ENCODE peak calls at places on chromosomes 11 and 22, in six cellular contexts. One of them, this sample, is unnamed.

GRCh38 chr11:35256296-35256695 is 117.3 kb downstream of the CD44 start:
- DNase-seq in keratinocyte: no peak
- DNase-seq in heart left ventricle: no peak
- DNase-seq in T-helper 1 cell: no peak
- DNase-seq in head of caudate nucleus: no peak
- DNase-seq in naive thymus-derived CD8-positive, alpha-beta T cell: no peak
- DNase-seq in this sample: no peak

GRCh38 chr11:27861706-27862430 is 161.6 kb upstream of the BDNF start:
- DNase-seq in keratinocyte: peak; percentile 32
- DNase-seq in heart left ventricle: no peak
- DNase-seq in T-helper 1 cell: no peak
- DNase-seq in head of caudate nucleus: no peak
- DNase-seq in naive thymus-derived CD8-positive, alpha-beta T cell: no peak
- DNase-seq in this sample: peak; percentile 90

GRCh38 chr11:57116654-57117053 is 65.1 kb upstream of the LRRC55 start:
- DNase-seq in keratinocyte: no peak
- DNase-seq in heart left ventricle: no peak
- DNase-seq in T-helper 1 cell: no peak
- DNase-seq in head of caudate nucleus: peak; percentile 29
- DNase-seq in naive thymus-derived CD8-positive, alpha-beta T cell: no peak
- DNase-seq in this sample: peak; percentile 69

GRCh38 chr22:38402204-38402603 is 52.8 kb downstream of the KCNJ4 start:
- DNase-seq in keratinocyte: no peak
- DNase-seq in heart left ventricle: no peak
- DNase-seq in T-helper 1 cell: no peak
- DNase-seq in head of caudate nucleus: no peak
- DNase-seq in naive thymus-derived CD8-positive, alpha-beta T cell: no peak
- DNase-seq in this sample: no peak

GRCh38 chr11:11510939-11511338 is 110.9 kb downstream of the GALNT18 start:
- DNase-seq in keratinocyte: no peak
- DNase-seq in heart left ventricle: no peak
- DNase-seq in T-helper 1 cell: no peak
- DNase-seq in head of caudate nucleus: peak; percentile 56
- DNase-seq in naive thymus-derived CD8-positive, alpha-beta T cell: no peak
- DNase-seq in this sample: no peak

GRCh38 chr11:104946907-104947306 is 21.5 kb downstream of the CASP4 start:
- DNase-seq in keratinocyte: peak; percentile 38
- DNase-seq in heart left ventricle: no peak
- DNase-seq in T-helper 1 cell: no peak
- DNase-seq in head of caudate nucleus: no peak
- DNase-seq in naive thymus-derived CD8-positive, alpha-beta T cell: no peak
- DNase-seq in this sample: peak; percentile 41

GRCh38 chr11:114321621-114322257 is 25.5 kb downstream of the NNMT start:
- DNase-seq in keratinocyte: no peak
- DNase-seq in heart left ventricle: no peak
- DNase-seq in T-helper 1 cell: no peak
- DNase-seq in head of caudate nucleus: no peak
- DNase-seq in naive thymus-derived CD8-positive, alpha-beta T cell: no peak
- DNase-seq in this sample: peak; percentile 94

GRCh38 chr11:69934861-69935494 is 115.8 kb upstream of the FGF3 start:
- DNase-seq in keratinocyte: no peak
- DNase-seq in heart left ventricle: no peak
- DNase-seq in T-helper 1 cell: no peak
- DNase-seq in head of caudate nucleus: no peak
- DNase-seq in naive thymus-derived CD8-positive, alpha-beta T cell: no peak
- DNase-seq in this sample: peak; percentile 60

GRCh38 chr11:39247570-39248137 is 2211.8 kb downstream of the LRRC4C start:
- DNase-seq in keratinocyte: no peak
- DNase-seq in heart left ventricle: no peak
- DNase-seq in T-helper 1 cell: no peak
- DNase-seq in head of caudate nucleus: no peak
- DNase-seq in naive thymus-derived CD8-positive, alpha-beta T cell: no peak
- DNase-seq in this sample: no peak

GRCh38 chr11:114314096-114314495 is 17.9 kb downstream of the NNMT start:
- DNase-seq in keratinocyte: no peak
- DNase-seq in heart left ventricle: no peak
- DNase-seq in T-helper 1 cell: no peak
- DNase-seq in head of caudate nucleus: no peak
- DNase-seq in naive thymus-derived CD8-positive, alpha-beta T cell: no peak
- DNase-seq in this sample: no peak

GRCh38 chr22:43385770-43386641 is 25.8 kb upstream of the MPPED1 start:
- DNase-seq in keratinocyte: no peak
- DNase-seq in heart left ventricle: peak; percentile 67
- DNase-seq in T-helper 1 cell: peak; percentile 51
- DNase-seq in head of caudate nucleus: peak; percentile 85
- DNase-seq in naive thymus-derived CD8-positive, alpha-beta T cell: peak; percentile 64
- DNase-seq in this sample: peak; percentile 51

GRCh38 chr22:25564979-25565677 is 653 bp downstream of the GRK3 start:
- DNase-seq in keratinocyte: no peak
- DNase-seq in heart left ventricle: peak; percentile 26
- DNase-seq in T-helper 1 cell: no peak
- DNase-seq in head of caudate nucleus: no peak
- DNase-seq in naive thymus-derived CD8-positive, alpha-beta T cell: peak; percentile 15
- DNase-seq in this sample: no peak

GRCh38 chr22:23073506-23074229 is 3.3 kb downstream of the GNAZ start:
- DNase-seq in keratinocyte: no peak
- DNase-seq in heart left ventricle: no peak
- DNase-seq in T-helper 1 cell: no peak
- DNase-seq in head of caudate nucleus: no peak
- DNase-seq in naive thymus-derived CD8-positive, alpha-beta T cell: no peak
- DNase-seq in this sample: no peak

GRCh38 chr22:22789233-22789921 is 98.2 kb upstream of the IGLL5 start:
- DNase-seq in keratinocyte: no peak
- DNase-seq in heart left ventricle: no peak
- DNase-seq in T-helper 1 cell: no peak
- DNase-seq in head of caudate nucleus: no peak
- DNase-seq in naive thymus-derived CD8-positive, alpha-beta T cell: no peak
- DNase-seq in this sample: no peak

GRCh38 chr11:12546660-12547059 is 127.6 kb upstream of the TEAD1 start:
- DNase-seq in keratinocyte: no peak
- DNase-seq in heart left ventricle: no peak
- DNase-seq in T-helper 1 cell: no peak
- DNase-seq in head of caudate nucleus: no peak
- DNase-seq in naive thymus-derived CD8-positive, alpha-beta T cell: no peak
- DNase-seq in this sample: no peak

GRCh38 chr11:72227316-72228228 is 3.0 kb downstream of the INPPL1 start:
- DNase-seq in keratinocyte: no peak
- DNase-seq in heart left ventricle: no peak
- DNase-seq in T-helper 1 cell: no peak
- DNase-seq in head of caudate nucleus: peak; percentile 71
- DNase-seq in naive thymus-derived CD8-positive, alpha-beta T cell: no peak
- DNase-seq in this sample: peak; percentile 75